ENCODE peak calls at places on chromosomes 12 and 14, in eight cellular contexts. One of them, this sample, is unnamed.
A peak's percentile ranks its signal among the peaks of the same experiment; 100 is the strongest.

GRCh38 chr14:84591827-84592540 is 938.0 kb upstream of the FLRT2 start:
- DNase-seq in stimulated activated effector memory CD8-positive, alpha-beta T cell treated with anti-CD3 and anti-CD28 coated beads, Interleukin-12 subunit alpha, Interleukin-12 subunit beta, amount 100 ng/mL, for 72 hours: no peak
- DNase-seq in testis: no peak
- DNase-seq in activated CD4-positive, CD25-positive, alpha-beta regulatory T cell treated with anti-CD3 and anti-CD28 coated beads, Interleukin-2, amount 50 U/mL, for 72 hours: no peak
- DNase-seq in EL: no peak
- DNase-seq in spleen: no peak
- DNase-seq in psoas muscle: no peak
- DNase-seq in fibroblast of pulmonary artery: no peak
- DNase-seq in this sample: no peak

GRCh38 chr12:132227782-132228417 is 83.6 kb downstream of the NOC4L start:
- DNase-seq in fibroblast of pulmonary artery: no peak
- DNase-seq in activated CD4-positive, CD25-positive, alpha-beta regulatory T cell treated with anti-CD3 and anti-CD28 coated beads, Interleukin-2, amount 50 U/mL, for 72 hours: no peak
- DNase-seq in psoas muscle: no peak
- DNase-seq in spleen: no peak
- DNase-seq in stimulated activated effector memory CD8-positive, alpha-beta T cell treated with anti-CD3 and anti-CD28 coated beads, Interleukin-12 subunit alpha, Interleukin-12 subunit beta, amount 100 ng/mL, for 72 hours: no peak
- DNase-seq in testis: no peak
- DNase-seq in EL: no peak
- DNase-seq in this sample: no peak

GRCh38 chr12:26044007-26044394 is 80.8 kb downstream of the BHLHE41 start:
- DNase-seq in activated CD4-positive, CD25-positive, alpha-beta regulatory T cell treated with anti-CD3 and anti-CD28 coated beads, Interleukin-2, amount 50 U/mL, for 72 hours: no peak
- DNase-seq in fibroblast of pulmonary artery: peak; percentile 36
- DNase-seq in EL: peak; percentile 39
- DNase-seq in spleen: no peak
- DNase-seq in psoas muscle: no peak
- DNase-seq in stimulated activated effector memory CD8-positive, alpha-beta T cell treated with anti-CD3 and anti-CD28 coated beads, Interleukin-12 subunit alpha, Interleukin-12 subunit beta, amount 100 ng/mL, for 72 hours: no peak
- DNase-seq in testis: no peak
- DNase-seq in this sample: no peak

GRCh38 chr14:77123381-77124344 is 17.9 kb downstream of the ZDHHC22 start:
- DNase-seq in activated CD4-positive, CD25-positive, alpha-beta regulatory T cell treated with anti-CD3 and anti-CD28 coated beads, Interleukin-2, amount 50 U/mL, for 72 hours: no peak
- DNase-seq in stimulated activated effector memory CD8-positive, alpha-beta T cell treated with anti-CD3 and anti-CD28 coated beads, Interleukin-12 subunit alpha, Interleukin-12 subunit beta, amount 100 ng/mL, for 72 hours: no peak
- DNase-seq in testis: peak; percentile 70
- DNase-seq in spleen: peak; percentile 73
- DNase-seq in psoas muscle: no peak
- DNase-seq in fibroblast of pulmonary artery: peak; percentile 10
- DNase-seq in EL: no peak
- DNase-seq in this sample: no peak

GRCh38 chr12:52186135-52186840 is 5.5 kb downstream of the KRT80 start:
- DNase-seq in psoas muscle: no peak
- DNase-seq in spleen: no peak
- DNase-seq in activated CD4-positive, CD25-positive, alpha-beta regulatory T cell treated with anti-CD3 and anti-CD28 coated beads, Interleukin-2, amount 50 U/mL, for 72 hours: no peak
- DNase-seq in stimulated activated effector memory CD8-positive, alpha-beta T cell treated with anti-CD3 and anti-CD28 coated beads, Interleukin-12 subunit alpha, Interleukin-12 subunit beta, amount 100 ng/mL, for 72 hours: no peak
- DNase-seq in testis: no peak
- DNase-seq in fibroblast of pulmonary artery: peak; percentile 83
- DNase-seq in EL: peak; percentile 95
- DNase-seq in this sample: peak; percentile 24

GRCh38 chr12:47812797-47813490 is 6.8 kb downstream of the HDAC7 start:
- DNase-seq in stimulated activated effector memory CD8-positive, alpha-beta T cell treated with anti-CD3 and anti-CD28 coated beads, Interleukin-12 subunit alpha, Interleukin-12 subunit beta, amount 100 ng/mL, for 72 hours: peak; percentile 94
- DNase-seq in fibroblast of pulmonary artery: peak; percentile 83
- DNase-seq in EL: peak; percentile 95
- DNase-seq in activated CD4-positive, CD25-positive, alpha-beta regulatory T cell treated with anti-CD3 and anti-CD28 coated beads, Interleukin-2, amount 50 U/mL, for 72 hours: peak; percentile 84
- DNase-seq in psoas muscle: peak; percentile 92
- DNase-seq in testis: peak; percentile 88
- DNase-seq in spleen: peak; percentile 97
- DNase-seq in this sample: peak; percentile 94

GRCh38 chr14:70905316-70905715 is 1.9 kb upstream of the PCNX1 start:
- DNase-seq in EL: peak; percentile 64
- DNase-seq in activated CD4-positive, CD25-positive, alpha-beta regulatory T cell treated with anti-CD3 and anti-CD28 coated beads, Interleukin-2, amount 50 U/mL, for 72 hours: no peak
- DNase-seq in psoas muscle: peak; percentile 19
- DNase-seq in stimulated activated effector memory CD8-positive, alpha-beta T cell treated with anti-CD3 and anti-CD28 coated beads, Interleukin-12 subunit alpha, Interleukin-12 subunit beta, amount 100 ng/mL, for 72 hours: no peak
- DNase-seq in testis: peak; percentile 41
- DNase-seq in fibroblast of pulmonary artery: peak; percentile 98
- DNase-seq in spleen: no peak
- DNase-seq in this sample: no peak

GRCh38 chr12:131950182-131950913 is 606 bp downstream of the EP400 start:
- DNase-seq in psoas muscle: peak; percentile 37
- DNase-seq in EL: peak; percentile 28
- DNase-seq in activated CD4-positive, CD25-positive, alpha-beta regulatory T cell treated with anti-CD3 and anti-CD28 coated beads, Interleukin-2, amount 50 U/mL, for 72 hours: peak; percentile 52
- DNase-seq in spleen: no peak
- DNase-seq in stimulated activated effector memory CD8-positive, alpha-beta T cell treated with anti-CD3 and anti-CD28 coated beads, Interleukin-12 subunit alpha, Interleukin-12 subunit beta, amount 100 ng/mL, for 72 hours: no peak
- DNase-seq in fibroblast of pulmonary artery: no peak
- DNase-seq in testis: peak; percentile 25
- DNase-seq in this sample: no peak

GRCh38 chr14:35215110-35215872 is 76.9 kb upstream of the PSMA6 start:
- DNase-seq in fibroblast of pulmonary artery: peak; percentile 84
- DNase-seq in psoas muscle: no peak
- DNase-seq in EL: peak; percentile 50
- DNase-seq in stimulated activated effector memory CD8-positive, alpha-beta T cell treated with anti-CD3 and anti-CD28 coated beads, Interleukin-12 subunit alpha, Interleukin-12 subunit beta, amount 100 ng/mL, for 72 hours: no peak
- DNase-seq in activated CD4-positive, CD25-positive, alpha-beta regulatory T cell treated with anti-CD3 and anti-CD28 coated beads, Interleukin-2, amount 50 U/mL, for 72 hours: no peak
- DNase-seq in testis: no peak
- DNase-seq in spleen: no peak
- DNase-seq in this sample: no peak

GRCh38 chr14:92967346-92967926 is 44.5 kb downstream of the CHGA start:
- DNase-seq in stimulated activated effector memory CD8-positive, alpha-beta T cell treated with anti-CD3 and anti-CD28 coated beads, Interleukin-12 subunit alpha, Interleukin-12 subunit beta, amount 100 ng/mL, for 72 hours: no peak
- DNase-seq in activated CD4-positive, CD25-positive, alpha-beta regulatory T cell treated with anti-CD3 and anti-CD28 coated beads, Interleukin-2, amount 50 U/mL, for 72 hours: no peak
- DNase-seq in fibroblast of pulmonary artery: peak; percentile 38
- DNase-seq in psoas muscle: no peak
- DNase-seq in testis: no peak
- DNase-seq in EL: no peak
- DNase-seq in spleen: no peak
- DNase-seq in this sample: no peak

GRCh38 chr12:8692573-8692972 is 5.2 kb upstream of the RIMKLB start:
- DNase-seq in spleen: no peak
- DNase-seq in stimulated activated effector memory CD8-positive, alpha-beta T cell treated with anti-CD3 and anti-CD28 coated beads, Interleukin-12 subunit alpha, Interleukin-12 subunit beta, amount 100 ng/mL, for 72 hours: no peak
- DNase-seq in fibroblast of pulmonary artery: peak; percentile 83
- DNase-seq in testis: peak; percentile 67
- DNase-seq in psoas muscle: no peak
- DNase-seq in EL: no peak
- DNase-seq in activated CD4-positive, CD25-positive, alpha-beta regulatory T cell treated with anti-CD3 and anti-CD28 coated beads, Interleukin-2, amount 50 U/mL, for 72 hours: no peak
- DNase-seq in this sample: peak; percentile 78

GRCh38 chr12:105192624-105193225 is 43.2 kb downstream of the APPL2 start:
- DNase-seq in fibroblast of pulmonary artery: no peak
- DNase-seq in spleen: no peak
- DNase-seq in EL: no peak
- DNase-seq in psoas muscle: no peak
- DNase-seq in stimulated activated effector memory CD8-positive, alpha-beta T cell treated with anti-CD3 and anti-CD28 coated beads, Interleukin-12 subunit alpha, Interleukin-12 subunit beta, amount 100 ng/mL, for 72 hours: no peak
- DNase-seq in activated CD4-positive, CD25-positive, alpha-beta regulatory T cell treated with anti-CD3 and anti-CD28 coated beads, Interleukin-2, amount 50 U/mL, for 72 hours: no peak
- DNase-seq in testis: no peak
- DNase-seq in this sample: no peak

GRCh38 chr14:50357124-50357523 is 39.6 kb downstream of the CDKL1 start:
- DNase-seq in testis: no peak
- DNase-seq in fibroblast of pulmonary artery: no peak
- DNase-seq in spleen: no peak
- DNase-seq in psoas muscle: no peak
- DNase-seq in EL: no peak
- DNase-seq in activated CD4-positive, CD25-positive, alpha-beta regulatory T cell treated with anti-CD3 and anti-CD28 coated beads, Interleukin-2, amount 50 U/mL, for 72 hours: no peak
- DNase-seq in stimulated activated effector memory CD8-positive, alpha-beta T cell treated with anti-CD3 and anti-CD28 coated beads, Interleukin-12 subunit alpha, Interleukin-12 subunit beta, amount 100 ng/mL, for 72 hours: no peak
- DNase-seq in this sample: no peak

GRCh38 chr12:120598674-120599463 is 17.7 kb upstream of the POP5 start:
- DNase-seq in fibroblast of pulmonary artery: no peak
- DNase-seq in EL: peak; percentile 62
- DNase-seq in stimulated activated effector memory CD8-positive, alpha-beta T cell treated with anti-CD3 and anti-CD28 coated beads, Interleukin-12 subunit alpha, Interleukin-12 subunit beta, amount 100 ng/mL, for 72 hours: no peak
- DNase-seq in activated CD4-positive, CD25-positive, alpha-beta regulatory T cell treated with anti-CD3 and anti-CD28 coated beads, Interleukin-2, amount 50 U/mL, for 72 hours: no peak
- DNase-seq in testis: peak; percentile 26
- DNase-seq in spleen: peak; percentile 66
- DNase-seq in psoas muscle: no peak
- DNase-seq in this sample: no peak

GRCh38 chr14:106395460-106396050 is 869.2 kb downstream of the TMEM121 start:
- DNase-seq in testis: no peak
- DNase-seq in spleen: no peak
- DNase-seq in stimulated activated effector memory CD8-positive, alpha-beta T cell treated with anti-CD3 and anti-CD28 coated beads, Interleukin-12 subunit alpha, Interleukin-12 subunit beta, amount 100 ng/mL, for 72 hours: peak; percentile 67
- DNase-seq in fibroblast of pulmonary artery: no peak
- DNase-seq in activated CD4-positive, CD25-positive, alpha-beta regulatory T cell treated with anti-CD3 and anti-CD28 coated beads, Interleukin-2, amount 50 U/mL, for 72 hours: no peak
- DNase-seq in psoas muscle: no peak
- DNase-seq in EL: no peak
- DNase-seq in this sample: no peak

GRCh38 chr14:34863844-34864243 is 11.3 kb downstream of the BAZ1A start:
- DNase-seq in activated CD4-positive, CD25-positive, alpha-beta regulatory T cell treated with anti-CD3 and anti-CD28 coated beads, Interleukin-2, amount 50 U/mL, for 72 hours: no peak
- DNase-seq in fibroblast of pulmonary artery: no peak
- DNase-seq in testis: no peak
- DNase-seq in psoas muscle: no peak
- DNase-seq in EL: no peak
- DNase-seq in spleen: no peak
- DNase-seq in stimulated activated effector memory CD8-positive, alpha-beta T cell treated with anti-CD3 and anti-CD28 coated beads, Interleukin-12 subunit alpha, Interleukin-12 subunit beta, amount 100 ng/mL, for 72 hours: no peak
- DNase-seq in this sample: no peak

GRCh38 chr12:93344876-93345275 is 32.8 kb upstream of the NUDT4 start:
- DNase-seq in spleen: no peak
- DNase-seq in testis: no peak
- DNase-seq in stimulated activated effector memory CD8-positive, alpha-beta T cell treated with anti-CD3 and anti-CD28 coated beads, Interleukin-12 subunit alpha, Interleukin-12 subunit beta, amount 100 ng/mL, for 72 hours: no peak
- DNase-seq in psoas muscle: no peak
- DNase-seq in fibroblast of pulmonary artery: no peak
- DNase-seq in EL: no peak
- DNase-seq in activated CD4-positive, CD25-positive, alpha-beta regulatory T cell treated with anti-CD3 and anti-CD28 coated beads, Interleukin-2, amount 50 U/mL, for 72 hours: no peak
- DNase-seq in this sample: no peak